ENCODE peak calls at places on chromosomes 11 and 22, in four cellular contexts. V is transverse colon, R is tibial artery, X is heart right ventricle. J is an unnamed sample.

GRCh38 chr11:8067929-8068575 is 13.0 kb upstream of the TUB start:
- DNase-seq in V (no peak), R (no peak), X (no peak), J (no peak)

GRCh38 chr11:68379216-68379615 is 66.8 kb downstream of the LRP5 start:
- DNase-seq in V (no peak), R (no peak), X (no peak), J (no peak)

GRCh38 chr22:41758231-41758630 is 42.2 kb upstream of the CCDC134 start:
- DNase-seq in V (no peak), R (no peak), X (no peak), J (no peak)

GRCh38 chr11:120810251-120810650 is 213.7 kb upstream of the TBCEL start:
- DNase-seq in V (no peak), R (no peak), X (no peak), J (no peak)

GRCh38 chr22:41898645-41899044 is 16.2 kb downstream of the SHISA8 start:
- DNase-seq in V (no peak), R (no peak), X (no peak), J (no peak)

GRCh38 chr11:101974255-101974654 is 57.9 kb upstream of the ANGPTL5 start:
- DNase-seq in V (no peak), R (no peak), X (no peak), J (no peak)

GRCh38 chr22:45233827-45234226 is 6.9 kb downstream of the KIAA0930 start:
- DNase-seq in V (no peak), R (no peak), X (no peak), J (no peak)

GRCh38 chr22:28674121-28674563 is 5.5 kb downstream of the TTC28 start:
- DNase-seq in V (no peak), R (no peak), X (no peak), J (no peak)

GRCh38 chr11:108223449-108224149 is 732 bp downstream of the ATM start:
- DNase-seq in V (no peak), R (no peak), X (no peak), J (no peak)

GRCh38 chr11:103863497-103863896 is 172.9 kb upstream of the DDI1 start:
- DNase-seq in V (no peak), R (no peak), X (no peak), J (no peak)

GRCh38 chr11:44624761-44625221 is 59.3 kb downstream of the CD82 start:
- DNase-seq in V (peak; percentile 3), R (no peak), X (no peak), J (no peak)

GRCh38 chr11:115645631-115646271 is 141.5 kb upstream of the CADM1 start:
- DNase-seq in V (no peak), R (no peak), X (peak; percentile 62), J (no peak)

GRCh38 chr22:38455063-38455529 is at the start of gene KCNJ4:
- DNase-seq in V (no peak), R (no peak), X (no peak), J (no peak)

GRCh38 chr11:61731211-61731955 is 21.1 kb upstream of the MYRF start:
- DNase-seq in V (no peak), R (no peak), X (no peak), J (no peak)

GRCh38 chr11:41461057-41461681 is 1.7 kb upstream of the LRRC4C start:
- DNase-seq in V (no peak), R (no peak), X (no peak), J (no peak)

GRCh38 chr11:64971421-64972233 is at the start of gene MAJIN:
- DNase-seq in V (peak; percentile 90), R (peak; percentile 84), X (peak; percentile 95), J (no peak)

GRCh38 chr11:76839326-76839725 is 21.4 kb upstream of the ACER3 start:
- DNase-seq in V (peak; percentile 57), R (no peak), X (no peak), J (no peak)

GRCh38 chr11:87266751-87267150 is 229.0 kb downstream of the TMEM135 start:
- DNase-seq in V (no peak), R (no peak), X (no peak), J (no peak)

GRCh38 chr11:104967493-104968364 is 645 bp downstream of the CASP4 start:
- DNase-seq in V (no peak), R (no peak), X (no peak), J (no peak)

GRCh38 chr11:63813563-63814382 is 517 bp downstream of the SPINDOC start:
- DNase-seq in V (peak; percentile 47), R (peak; percentile 69), X (peak; percentile 59), J (no peak)

GRCh38 chr11:65390099-65390941 is 3.9 kb downstream of the FRMD8 start:
- DNase-seq in V (no peak), R (no peak), X (no peak), J (no peak)

GRCh38 chr22:26481112-26481693 is 2.4 kb downstream of the HPS4 start:
- DNase-seq in V (no peak), R (peak; percentile 16), X (no peak), J (no peak)

GRCh38 chr22:50548046-50548912 is 2.6 kb downstream of the KLHDC7B start:
- DNase-seq in V (peak; percentile 50), R (no peak), X (peak; percentile 29), J (no peak)

GRCh38 chr22:38415561-38416321 is 39.3 kb downstream of the KCNJ4 start:
- DNase-seq in V (no peak), R (peak; percentile 59), X (peak; percentile 65), J (peak; percentile 52)

GRCh38 chr11:129352627-129353026 is 23.0 kb upstream of the BARX2 start:
- DNase-seq in V (no peak), R (no peak), X (no peak), J (no peak)

GRCh38 chr11:3890806-3891205 is 35.3 kb downstream of the STIM1 start:
- DNase-seq in V (no peak), R (no peak), X (no peak), J (no peak)

GRCh38 chr11:28140689-28141455 is 32.7 kb downstream of the METTL15 start:
- DNase-seq in V (no peak), R (no peak), X (no peak), J (peak; percentile 72)

GRCh38 chr11:68778205-68778604 is 26.9 kb upstream of the TESMIN start:
- DNase-seq in V (no peak), R (no peak), X (peak; percentile 21), J (no peak)

DNA sequence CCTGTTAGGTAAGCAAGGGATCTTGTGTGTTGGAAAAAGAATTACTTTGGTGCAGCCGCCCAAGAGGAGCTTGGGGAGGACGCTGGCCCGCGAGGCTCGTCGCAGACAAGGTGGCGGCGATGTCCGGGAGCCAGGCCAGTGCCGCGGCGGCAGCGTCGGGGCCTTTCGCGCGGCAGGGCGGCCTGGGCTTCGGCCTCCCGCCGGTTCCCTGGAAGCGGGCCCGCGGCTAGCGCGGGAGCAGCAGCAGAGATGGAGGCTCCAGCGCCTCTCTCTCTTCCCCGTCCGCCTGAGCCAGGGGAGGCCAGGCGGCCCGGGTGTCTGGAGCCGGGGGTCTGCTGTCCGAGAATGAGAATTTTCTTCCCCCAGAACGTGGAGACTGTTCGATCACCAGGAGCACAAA is 82.8 kb downstream of the GGT1 start:
- DNase-seq in V (no peak), R (no peak), X (peak; percentile 57), J (no peak)
- H3K4me3 ChIP-seq in V (peak overlapping the region; percentile 8), R (peak overlapping the region; percentile 21), X (peak overlapping the region; percentile 29), J (no peak overlapping the region)

GRCh38 chr22:46636221-46637002 is 16.2 kb downstream of the GRAMD4 start:
- DNase-seq in V (no peak), R (no peak), X (peak; percentile 17), J (no peak)

GRCh38 chr22:46634011-46634699 is 14.0 kb downstream of the GRAMD4 start:
- DNase-seq in V (no peak), R (no peak), X (peak; percentile 14), J (no peak)

GRCh38 chr22:46637711-46638600 is 17.8 kb downstream of the GRAMD4 start:
- DNase-seq in V (no peak), R (no peak), X (peak; percentile 10), J (no peak)

GRCh38 chr22:46633334-46633890 is 13.2 kb downstream of the GRAMD4 start:
- DNase-seq in V (no peak), R (no peak), X (peak; percentile 7), J (no peak)

GRCh38 chr22:46635756-46636155 is 15.6 kb downstream of the GRAMD4 start:
- DNase-seq in V (no peak), R (no peak), X (peak; percentile 25), J (no peak)
- TF ChIP-seq CTCF in V (no peak), R (no peak), X (no peak), J (no peak)

GRCh38 chr11:125164091-125164421 is 495 bp upstream of the PKNOX2 start:
- DNase-seq in V (no peak), R (no peak), X (no peak), J (no peak)

GRCh38 chr11:125164422-125165110 is at the start of gene PKNOX2:
- DNase-seq in V (peak; percentile 50), R (peak; percentile 84), X (peak; percentile 83), J (no peak)

GRCh38 chr11:125162743-125163142 is 1.8 kb upstream of the PKNOX2 start:
- DNase-seq in V (no peak), R (no peak), X (no peak), J (no peak)

GRCh38 chr11:125165111-125165663 is 636 bp downstream of the PKNOX2 start:
- DNase-seq in V (no peak), R (peak; percentile 77), X (peak; percentile 42), J (no peak)

GRCh38 chr11:125163431-125164011 is 1.0 kb upstream of the PKNOX2 start:
- DNase-seq in V (no peak), R (no peak), X (no peak), J (peak; percentile 26)
- H3K27me3 ChIP-seq in V (peaks cover 61% of the 10 kb centered on the region), R (no peaks in the 10 kb centered on the region), X (peaks cover 25% of the 10 kb centered on the region), J (peaks cover 10% of the 10 kb centered on the region)

DNA sequence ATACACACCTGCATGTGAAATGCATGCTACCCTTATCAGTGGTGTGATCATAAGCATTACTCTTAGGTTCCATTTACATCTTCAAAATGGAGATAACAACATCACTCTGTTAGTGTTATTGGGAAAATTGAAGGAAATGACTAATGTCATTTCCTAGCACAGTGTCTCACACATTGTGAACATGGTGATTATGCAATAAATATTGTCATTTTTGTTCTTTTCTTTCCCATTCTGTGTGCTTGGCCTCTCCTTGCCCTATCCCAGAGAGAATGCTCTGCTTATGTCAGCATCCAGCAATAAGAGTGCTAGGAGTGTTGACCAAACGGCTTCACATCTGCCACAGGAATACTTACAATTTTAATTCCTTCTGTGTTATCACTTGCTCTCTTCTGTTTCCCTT is 1024.1 kb upstream of the CCDC90B start:
- DNase-seq in V (no peak), R (no peak), X (no peak), J (no peak)
- H3K4me3 ChIP-seq in V (no peak overlapping the region), R (no peak overlapping the region), X (no peak overlapping the region), J (no peak overlapping the region)

GRCh38 chr11:13357232-13357631 is 79.6 kb downstream of the BMAL1 start:
- DNase-seq in V (no peak), R (no peak), X (no peak), J (no peak)
- TF ChIP-seq CTCF in V (no peak), R (no peak), X (no peak), J (no peak)

GRCh38 chr22:48306785-48307570 is 1520.7 kb downstream of the BRD1 start:
- DNase-seq in V (no peak), R (no peak), X (no peak), J (no peak)
- H3K27me3 ChIP-seq in V (no peaks in the 10 kb centered on the region), R (no peaks in the 10 kb centered on the region), X (peaks cover 16% of the 10 kb centered on the region), J (no peaks in the 10 kb centered on the region)

DNA sequence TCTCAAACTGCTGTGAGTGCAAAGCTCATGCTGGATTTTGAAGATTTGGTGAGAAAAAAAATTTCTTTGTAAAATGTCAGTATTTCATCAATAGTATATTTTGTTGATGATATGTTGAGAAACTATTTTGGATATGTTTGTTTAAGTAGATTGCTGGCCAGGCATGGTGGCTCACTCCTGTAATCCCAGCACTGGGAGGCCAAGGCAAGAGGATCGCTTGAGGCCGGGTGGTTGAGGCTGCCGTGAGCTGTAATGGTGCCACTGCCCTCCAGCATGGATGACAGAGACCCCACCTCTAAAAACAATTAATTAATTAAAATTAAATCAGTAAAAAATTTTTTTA is 6.9 kb upstream of the IFITM3 start:
- DNase-seq in V (no peak), R (no peak), X (no peak), J (no peak)
- H3K4me3 ChIP-seq in V (no peak overlapping the region), R (peak overlapping the region; percentile 12), X (no peak overlapping the region), J (no peak overlapping the region)